ENCODE peak calls at places on chromosomes 7 and 10, in seven cellular contexts. M is left lung, O is HCT116, N is brain microvascular endothelial cell, C is psoas muscle, U is left ventricle myocardium inferior, P is cardiac muscle cell. Q is an unnamed sample.
A peak's percentile ranks its signal among the peaks of the same experiment; 100 is the strongest.

GRCh38 chr7:30476401-30477145 is 2.0 kb downstream of the NOD1 start:
- DNase-seq in C (no peak), N (no peak), O (no peak), M (no peak), U (no peak), P (peak; percentile 58), Q (no peak)

GRCh38 chr10:14436233-14436632 is 105.5 kb upstream of the FRMD4A start:
- DNase-seq in C (no peak), N (no peak), O (no peak), U (no peak), M (no peak), P (no peak), Q (no peak)

GRCh38 chr10:111171183-111171582 is 94.4 kb downstream of the ADRA2A start:
- DNase-seq in M (no peak), C (no peak), N (no peak), P (no peak), U (no peak), O (no peak), Q (no peak)

GRCh38 chr10:22604314-22605091 is 109.9 kb downstream of the PIP4K2A start:
- DNase-seq in O (no peak), P (no peak), N (no peak), U (no peak), M (no peak), C (no peak), Q (no peak)

GRCh38 chr10:131548176-131548575 is 236.7 kb upstream of the TCERG1L start:
- DNase-seq in N (no peak), M (no peak), C (no peak), U (no peak), O (no peak), P (no peak), Q (no peak)

GRCh38 chr7:65338346-65338745 is 35.3 kb upstream of the ZNF92 start:
- DNase-seq in M (no peak), U (no peak), P (no peak), N (no peak), C (no peak), O (no peak), Q (no peak)

GRCh38 chr10:42593284-42593683 is 45.1 kb downstream of the ZNF33B start:
- DNase-seq in P (no peak), U (no peak), C (no peak), N (no peak), M (no peak), O (no peak), Q (no peak)

GRCh38 chr7:145269418-145270161 is 433.7 kb upstream of the TPK1 start:
- DNase-seq in U (no peak), O (no peak), M (no peak), N (no peak), C (no peak), P (no peak), Q (no peak)

GRCh38 chr10:11335167-11335652 is 276.2 kb downstream of the USP6NL start:
- DNase-seq in M (peak; percentile 52), O (no peak), P (peak; percentile 77), C (no peak), U (no peak), N (peak; percentile 64), Q (no peak)

GRCh38 chr10:120511165-120511564 is 54.1 kb downstream of the PLPP4 start:
- DNase-seq in P (no peak), M (no peak), N (no peak), C (no peak), U (no peak), O (no peak), Q (peak; percentile 85)

GRCh38 chr10:43818687-43819086 is 170.0 kb upstream of the ZNF32 start:
- DNase-seq in U (no peak), C (no peak), P (no peak), M (no peak), O (no peak), N (no peak), Q (no peak)

GRCh38 chr10:42969147-42969546 is 107.7 kb upstream of the RET start:
- DNase-seq in P (no peak), M (peak; percentile 13), N (no peak), U (no peak), C (no peak), O (no peak), Q (no peak)

GRCh38 chr7:138565071-138565450 is 105.0 kb downstream of the TRIM24 start:
- DNase-seq in M (peak; percentile 50), P (no peak), N (no peak), C (no peak), O (no peak), U (no peak), Q (no peak)

GRCh38 chr10:71473671-71474599 is 77.2 kb downstream of the CDH23 start:
- DNase-seq in M (no peak), U (peak; percentile 68), N (no peak), O (no peak), C (no peak), P (no peak), Q (no peak)

GRCh38 chr10:93680414-93681047 is 21.9 kb downstream of the FRA10AC1 start:
- DNase-seq in N (peak; percentile 28), P (peak; percentile 67), M (no peak), U (no peak), C (no peak), O (peak; percentile 34), Q (peak; percentile 51)
- TF ChIP-seq CTCF in N (peak; percentile 38), P (peak; percentile 44), M (no peak), U (peak; percentile 59), C (peak; percentile 26), O (peak; percentile 60), Q (peak; percentile 36)

GRCh38 chr10:102781921-102782542 is 38.3 kb downstream of the WBP1L start:
- DNase-seq in U (no peak), C (no peak), O (no peak), M (no peak), N (no peak), P (peak; percentile 87), Q (no peak)

GRCh38 chr10:102778781-102779180 is 35.0 kb downstream of the WBP1L start:
- DNase-seq in P (no peak), O (no peak), N (no peak), U (no peak), C (no peak), M (no peak), Q (no peak)

GRCh38 chr10:102779680-102780079 is 35.9 kb downstream of the WBP1L start:
- DNase-seq in U (no peak), N (no peak), M (no peak), C (peak; percentile 41), O (no peak), P (no peak), Q (peak; percentile 50)

GRCh38 chr10:102781089-102781920 is 37.6 kb downstream of the WBP1L start:
- DNase-seq in M (no peak), C (no peak), N (no peak), P (peak; percentile 74), O (no peak), U (no peak), Q (no peak)

GRCh38 chr10:102780246-102780645 is 36.5 kb downstream of the WBP1L start:
- DNase-seq in P (no peak), C (no peak), U (no peak), M (no peak), O (no peak), N (no peak), Q (peak; percentile 78)
- H3K27ac ChIP-seq in P (no peak overlapping the region), C (peak overlapping the region; percentile 98), U (peak overlapping the region; percentile 99), M (peak overlapping the region; percentile 27), O (no peak overlapping the region), N (peak overlapping the region; percentile 50), Q (no peak overlapping the region)

GRCh38 chr7:151237244-151238189 is 5.2 kb downstream of the CHPF2 start:
- DNase-seq in O (no peak), M (no peak), P (no peak), N (no peak), C (no peak), U (no peak), Q (no peak)
- TF ChIP-seq CTCF in O (no peak), M (no peak), P (no peak), N (no peak), C (no peak), U (no peak), Q (no peak)

GRCh38 chr10:86964847-86965190 is 3.5 kb upstream of the ADIRF start:
- DNase-seq in M (no peak), N (no peak), O (no peak), P (no peak), C (no peak), U (no peak), Q (no peak)

GRCh38 chr10:86967481-86967941 is 771 bp upstream of the ADIRF start:
- DNase-seq in N (no peak), O (no peak), C (no peak), U (no peak), M (no peak), P (no peak), Q (no peak)

GRCh38 chr10:86964061-86964846 is 4.0 kb upstream of the ADIRF start:
- DNase-seq in P (no peak), C (no peak), O (no peak), N (no peak), U (no peak), M (no peak), Q (no peak)

GRCh38 chr10:86968271-86968993 is at the start of gene ADIRF:
- DNase-seq in P (no peak), M (no peak), O (peak; percentile 51), N (no peak), C (peak; percentile 65), U (peak; percentile 71), Q (peak; percentile 56)

DNA sequence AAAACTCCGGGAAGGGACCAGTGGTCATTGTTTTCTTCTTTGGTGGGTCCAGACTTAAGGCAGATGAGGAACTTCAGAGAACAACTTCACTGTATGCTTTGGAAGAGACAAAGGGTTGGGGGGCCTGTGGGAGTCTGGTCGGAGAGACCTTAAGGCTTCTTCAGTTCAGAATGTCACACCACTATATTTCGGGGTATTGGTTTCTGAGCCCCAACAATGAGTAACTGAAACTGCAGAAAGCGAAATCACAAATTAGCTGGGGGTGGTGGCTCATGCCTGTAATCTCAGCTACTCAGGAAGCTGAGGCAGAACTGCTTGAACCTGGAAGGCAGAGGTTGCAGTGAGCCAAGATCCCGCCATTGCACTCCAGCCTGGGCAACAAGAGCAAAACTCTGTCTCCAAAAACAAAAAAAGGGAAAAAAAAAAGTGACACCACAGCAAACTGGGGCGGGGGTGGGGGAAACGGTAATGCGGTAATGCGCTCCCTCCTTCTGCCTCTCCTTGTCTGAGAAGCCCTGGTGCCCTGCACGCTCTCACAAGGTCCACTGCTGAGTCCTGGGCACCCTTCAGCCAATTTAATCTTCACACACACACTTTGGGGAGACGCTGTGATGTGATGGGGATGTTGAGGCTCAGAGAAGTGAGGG is 2.2 kb upstream of the ADIRF start:
- DNase-seq in N (no peak), O (no peak), P (no peak), C (no peak), M (no peak), U (no peak), Q (no peak)
- H3K27ac ChIP-seq in N (no peak overlapping the region), O (peak overlapping the region; percentile 95), P (no peak overlapping the region), C (peak overlapping the region; percentile 65), M (no peak overlapping the region), U (peak overlapping the region; percentile 97), Q (peak overlapping the region; percentile 100)

DNA sequence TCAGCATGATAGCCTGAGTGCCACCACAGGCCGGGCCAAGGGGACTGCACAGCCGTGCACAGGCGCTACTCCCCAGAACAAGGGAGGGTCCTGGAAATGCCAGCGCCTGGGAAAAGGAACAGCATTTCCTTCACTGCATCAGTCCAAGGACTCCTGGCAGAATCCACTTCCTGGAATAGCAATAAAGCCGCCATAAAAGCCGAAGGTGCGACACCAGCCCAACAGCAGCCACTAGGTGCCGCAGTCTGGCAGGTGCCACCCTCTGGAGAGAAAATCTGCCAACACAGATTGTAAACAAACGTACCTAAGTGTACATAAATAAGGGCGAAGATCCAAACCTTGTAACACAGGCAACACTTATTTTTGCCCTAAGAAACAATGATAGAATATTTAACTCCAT is 22.3 kb downstream of the VOPP1 start:
- DNase-seq in C (no peak), O (peak; percentile 33), N (no peak), M (no peak), P (no peak), U (no peak), Q (no peak)
- TF ChIP-seq CTCF in C (peak; percentile 76), O (peak; percentile 68), N (no peak), M (no peak), P (no peak), U (peak; percentile 54), Q (no peak)